ENCODE peak calls at places on chromosomes 4 and X, in five cellular contexts. One of them, this sample, is unnamed.

GRCh38 chr4:147096667-147097604 is 151.3 kb upstream of the TTC29 start:
- DNase-seq in dorsolateral prefrontal cortex: no peak
- DNase-seq in BE2C: no peak
- DNase-seq in spleen: no peak
- DNase-seq in pancreas: no peak
- DNase-seq in this sample: no peak

GRCh38 chr4:88880501-88881226 is 176.3 kb downstream of the FAM13A start:
- DNase-seq in BE2C: peak
- DNase-seq in dorsolateral prefrontal cortex: no peak
- DNase-seq in spleen: no peak
- DNase-seq in pancreas: no peak
- DNase-seq in this sample: no peak

GRCh38 chr4:118756958-118757357 is 71.8 kb downstream of the METTL14 start:
- DNase-seq in BE2C: no peak
- DNase-seq in spleen: no peak
- DNase-seq in dorsolateral prefrontal cortex: no peak
- DNase-seq in pancreas: no peak
- DNase-seq in this sample: no peak

GRCh38 chrX:10108288-10108687 is 48.5 kb upstream of the CLCN4 start:
- DNase-seq in BE2C: no peak
- DNase-seq in pancreas: no peak
- DNase-seq in dorsolateral prefrontal cortex: no peak
- DNase-seq in spleen: no peak
- DNase-seq in this sample: no peak

GRCh38 chr4:1398686-1399507 is 7.3 kb downstream of the NKX1-1 start:
- DNase-seq in BE2C: peak
- DNase-seq in spleen: peak
- DNase-seq in dorsolateral prefrontal cortex: peak
- DNase-seq in pancreas: no peak
- DNase-seq in this sample: peak

GRCh38 chrX:120457766-120458180 is 11.3 kb downstream of the LAMP2 start:
- DNase-seq in spleen: no peak
- DNase-seq in pancreas: no peak
- DNase-seq in BE2C: no peak
- DNase-seq in dorsolateral prefrontal cortex: no peak
- DNase-seq in this sample: no peak

GRCh38 chrX:150872773-150873336 is 25.6 kb downstream of the CD99L2 start:
- DNase-seq in spleen: no peak
- DNase-seq in pancreas: peak
- DNase-seq in dorsolateral prefrontal cortex: no peak
- DNase-seq in BE2C: no peak
- DNase-seq in this sample: no peak

GRCh38 chrX:30665471-30665870 is 12.2 kb downstream of the GK start:
- DNase-seq in dorsolateral prefrontal cortex: no peak
- DNase-seq in pancreas: no peak
- DNase-seq in BE2C: no peak
- DNase-seq in spleen: no peak
- DNase-seq in this sample: no peak

GRCh38 chrX:71144651-71145050 is at the start of gene NLGN3:
- DNase-seq in pancreas: no peak
- DNase-seq in dorsolateral prefrontal cortex: peak
- DNase-seq in BE2C: no peak
- DNase-seq in spleen: no peak
- DNase-seq in this sample: no peak

GRCh38 chr4:119652978-119653377 is 24.4 kb upstream of the PDE5A start:
- DNase-seq in pancreas: no peak
- DNase-seq in dorsolateral prefrontal cortex: no peak
- DNase-seq in spleen: no peak
- DNase-seq in BE2C: no peak
- DNase-seq in this sample: no peak

GRCh38 chr4:46016306-46016705 is 107.5 kb downstream of the GABRG1 start:
- DNase-seq in spleen: no peak
- DNase-seq in pancreas: no peak
- DNase-seq in dorsolateral prefrontal cortex: no peak
- DNase-seq in BE2C: no peak
- DNase-seq in this sample: no peak

GRCh38 chr4:165709973-165710526 is 163.0 kb upstream of the TLL1 start:
- DNase-seq in BE2C: no peak
- DNase-seq in pancreas: no peak
- DNase-seq in dorsolateral prefrontal cortex: no peak
- DNase-seq in spleen: no peak
- DNase-seq in this sample: no peak

GRCh38 chr4:17511041-17511949 is 595 bp downstream of the QDPR start:
- DNase-seq in spleen: peak
- DNase-seq in dorsolateral prefrontal cortex: peak
- DNase-seq in pancreas: peak
- DNase-seq in BE2C: peak
- DNase-seq in this sample: no peak

GRCh38 chrX:63918611-63919010 is 133.6 kb upstream of the ARHGEF9 start:
- DNase-seq in dorsolateral prefrontal cortex: no peak
- DNase-seq in BE2C: no peak
- DNase-seq in pancreas: no peak
- DNase-seq in spleen: no peak
- DNase-seq in this sample: no peak

GRCh38 chr4:81472249-81473085 is 760 bp upstream of the RASGEF1B start:
- DNase-seq in BE2C: peak
- DNase-seq in pancreas: no peak
- DNase-seq in dorsolateral prefrontal cortex: peak
- DNase-seq in spleen: peak
- DNase-seq in this sample: no peak

GRCh38 chr4:15568814-15569213 is 86.3 kb downstream of the FBXL5 start:
- DNase-seq in BE2C: no peak
- DNase-seq in dorsolateral prefrontal cortex: no peak
- DNase-seq in pancreas: no peak
- DNase-seq in spleen: no peak
- DNase-seq in this sample: no peak

GRCh38 chr4:65943076-65943475 is 272.8 kb upstream of the EPHA5 start:
- DNase-seq in spleen: no peak
- DNase-seq in pancreas: no peak
- DNase-seq in dorsolateral prefrontal cortex: no peak
- DNase-seq in BE2C: peak
- DNase-seq in this sample: no peak

GRCh38 chr4:153428816-153429592 is 37.2 kb upstream of the TMEM131L start:
- DNase-seq in BE2C: no peak
- DNase-seq in spleen: no peak
- DNase-seq in dorsolateral prefrontal cortex: no peak
- DNase-seq in pancreas: no peak
- DNase-seq in this sample: no peak

GRCh38 chrX:40637687-40638086 is 9.7 kb downstream of the CXorf38 start:
- DNase-seq in BE2C: no peak
- DNase-seq in pancreas: no peak
- DNase-seq in spleen: no peak
- DNase-seq in dorsolateral prefrontal cortex: no peak
- DNase-seq in this sample: no peak

GRCh38 chrX:13652256-13653021 is 502 bp upstream of the TCEANC start:
- DNase-seq in spleen: no peak
- DNase-seq in BE2C: no peak
- DNase-seq in pancreas: no peak
- DNase-seq in dorsolateral prefrontal cortex: no peak
- DNase-seq in this sample: no peak

GRCh38 chrX:130173190-130173895 is 1.6 kb downstream of the RAB33A start:
- DNase-seq in spleen: peak
- DNase-seq in dorsolateral prefrontal cortex: no peak
- DNase-seq in BE2C: no peak
- DNase-seq in pancreas: no peak
- DNase-seq in this sample: no peak

GRCh38 chrX:151736685-151737084 is 2.1 kb downstream of the CNGA2 start:
- DNase-seq in BE2C: no peak
- DNase-seq in pancreas: no peak
- DNase-seq in spleen: peak
- DNase-seq in dorsolateral prefrontal cortex: no peak
- DNase-seq in this sample: no peak

GRCh38 chr4:36183665-36184393 is 60.5 kb downstream of the ARAP2 start:
- DNase-seq in spleen: no peak
- DNase-seq in BE2C: no peak
- DNase-seq in dorsolateral prefrontal cortex: no peak
- DNase-seq in pancreas: no peak
- DNase-seq in this sample: no peak

GRCh38 chrX:151970661-151971060 is 3.8 kb downstream of the GABRE start:
- DNase-seq in BE2C: no peak
- DNase-seq in pancreas: peak
- DNase-seq in dorsolateral prefrontal cortex: no peak
- DNase-seq in spleen: no peak
- DNase-seq in this sample: no peak

GRCh38 chrX:26008691-26009090 is 129.5 kb upstream of the MAGEB18 start:
- DNase-seq in dorsolateral prefrontal cortex: no peak
- DNase-seq in BE2C: no peak
- DNase-seq in pancreas: no peak
- DNase-seq in spleen: no peak
- DNase-seq in this sample: no peak

DNA sequence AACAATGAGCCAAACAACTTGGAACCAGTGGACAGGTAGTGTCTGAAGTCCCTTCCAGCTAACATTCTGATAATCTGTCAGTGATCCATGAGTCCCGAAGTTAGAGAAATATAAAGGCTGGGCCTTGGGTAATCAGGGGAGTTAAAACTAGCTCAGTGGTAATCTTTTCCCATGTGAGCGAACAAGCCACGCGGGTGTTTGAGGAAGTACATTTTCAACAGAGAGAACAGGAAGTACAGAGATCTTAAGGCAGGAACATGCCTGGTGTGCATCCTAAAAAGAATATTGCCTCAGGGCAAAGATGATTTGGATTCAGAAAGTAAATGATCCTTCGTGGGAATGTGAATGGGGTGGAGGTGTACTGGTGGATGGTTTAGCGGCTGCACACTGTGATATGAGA is 42.9 kb downstream of the FNIP2 start:
- DNase-seq in dorsolateral prefrontal cortex: no peak
- DNase-seq in BE2C: no peak
- DNase-seq in pancreas: no peak
- DNase-seq in spleen: no peak
- DNase-seq in this sample: no peak
- TF ChIP-seq CTCF in dorsolateral prefrontal cortex: no peak
- TF ChIP-seq CTCF in BE2C: no peak
- TF ChIP-seq CTCF in pancreas: no peak
- TF ChIP-seq CTCF in spleen: no peak
- TF ChIP-seq CTCF in this sample: no peak

DNA sequence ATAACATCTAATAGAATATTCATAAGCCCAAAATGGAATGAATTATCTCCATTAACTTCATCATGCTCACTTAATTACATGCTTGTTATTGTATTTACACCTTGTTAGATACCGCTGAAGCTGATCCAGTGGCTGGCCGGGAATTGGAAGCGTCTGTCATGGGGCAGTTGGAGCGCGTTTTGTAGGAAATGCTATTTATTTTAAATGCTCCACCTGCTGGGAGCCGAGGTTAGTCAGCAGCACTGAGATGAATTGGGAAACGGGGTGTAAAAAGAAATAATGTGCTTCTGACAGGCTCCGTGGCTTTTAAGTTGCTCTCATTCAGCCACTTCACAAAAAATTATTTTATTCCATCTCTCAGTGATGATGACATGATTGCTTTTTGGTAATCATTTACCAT is 25.2 kb downstream of the ARX start:
- DNase-seq in dorsolateral prefrontal cortex: no peak
- DNase-seq in pancreas: no peak
- DNase-seq in spleen: no peak
- DNase-seq in BE2C: no peak
- DNase-seq in this sample: no peak
- TF ChIP-seq CTCF in dorsolateral prefrontal cortex: no peak
- TF ChIP-seq CTCF in pancreas: no peak
- TF ChIP-seq CTCF in spleen: no peak
- TF ChIP-seq CTCF in BE2C: peak
- TF ChIP-seq CTCF in this sample: peak

GRCh38 chr4:177547985-177548384 is 105.7 kb upstream of the AGA start:
- DNase-seq in pancreas: no peak
- DNase-seq in BE2C: no peak
- DNase-seq in spleen: no peak
- DNase-seq in dorsolateral prefrontal cortex: no peak
- DNase-seq in this sample: no peak
- TF ChIP-seq CTCF in pancreas: no peak
- TF ChIP-seq CTCF in BE2C: no peak
- TF ChIP-seq CTCF in spleen: no peak
- TF ChIP-seq CTCF in dorsolateral prefrontal cortex: no peak
- TF ChIP-seq CTCF in this sample: no peak

GRCh38 chrX:94524867-94525266 is 850.9 kb downstream of the FAM133A start:
- DNase-seq in spleen: no peak
- DNase-seq in BE2C: no peak
- DNase-seq in dorsolateral prefrontal cortex: no peak
- DNase-seq in pancreas: no peak
- DNase-seq in this sample: no peak
- TF ChIP-seq CTCF in spleen: no peak
- TF ChIP-seq CTCF in BE2C: peak
- TF ChIP-seq CTCF in dorsolateral prefrontal cortex: no peak
- TF ChIP-seq CTCF in pancreas: no peak
- TF ChIP-seq CTCF in this sample: no peak

GRCh38 chr4:13601848-13602247 is 25.7 kb downstream of the BOD1L1 start:
- DNase-seq in BE2C: no peak
- DNase-seq in pancreas: no peak
- DNase-seq in dorsolateral prefrontal cortex: no peak
- DNase-seq in spleen: no peak
- DNase-seq in this sample: no peak

GRCh38 chr4:13601060-13601459 is 26.5 kb downstream of the BOD1L1 start:
- DNase-seq in pancreas: no peak
- DNase-seq in BE2C: no peak
- DNase-seq in dorsolateral prefrontal cortex: no peak
- DNase-seq in spleen: no peak
- DNase-seq in this sample: no peak

GRCh38 chr4:13597604-13598003 is 29.9 kb downstream of the BOD1L1 start:
- DNase-seq in pancreas: no peak
- DNase-seq in spleen: no peak
- DNase-seq in BE2C: no peak
- DNase-seq in dorsolateral prefrontal cortex: no peak
- DNase-seq in this sample: no peak

GRCh38 chr4:13597141-13597540 is 30.4 kb downstream of the BOD1L1 start:
- DNase-seq in BE2C: no peak
- DNase-seq in pancreas: no peak
- DNase-seq in dorsolateral prefrontal cortex: no peak
- DNase-seq in spleen: no peak
- DNase-seq in this sample: no peak

GRCh38 chr4:13599159-13599558 is 28.4 kb downstream of the BOD1L1 start:
- DNase-seq in pancreas: no peak
- DNase-seq in BE2C: no peak
- DNase-seq in spleen: no peak
- DNase-seq in dorsolateral prefrontal cortex: no peak
- DNase-seq in this sample: no peak
- TF ChIP-seq CTCF in pancreas: no peak
- TF ChIP-seq CTCF in BE2C: peak
- TF ChIP-seq CTCF in spleen: no peak
- TF ChIP-seq CTCF in dorsolateral prefrontal cortex: no peak
- TF ChIP-seq CTCF in this sample: peak

DNA sequence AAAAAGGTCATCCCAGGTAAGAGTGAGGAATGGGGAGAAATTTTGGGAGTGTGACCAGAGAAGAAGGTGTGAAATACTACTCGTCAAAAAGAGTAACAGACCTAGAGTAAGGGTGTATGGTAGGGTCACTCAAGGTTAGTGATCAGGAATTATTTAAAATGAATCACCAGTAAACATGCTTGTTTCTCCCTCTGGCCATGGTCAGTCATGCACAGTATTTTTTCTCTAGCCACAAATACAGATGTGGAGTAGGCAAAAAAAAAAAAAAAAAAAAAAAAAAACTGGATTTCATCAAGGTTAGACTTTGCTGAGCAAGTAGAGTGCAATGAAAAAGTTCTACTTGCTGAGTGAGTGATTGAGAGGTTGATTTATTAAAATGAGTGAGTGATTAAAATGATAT is 34.2 kb upstream of the SLIT2 start:
- DNase-seq in BE2C: no peak
- DNase-seq in pancreas: no peak
- DNase-seq in spleen: no peak
- DNase-seq in dorsolateral prefrontal cortex: no peak
- DNase-seq in this sample: no peak
- TF ChIP-seq CTCF in BE2C: no peak
- TF ChIP-seq CTCF in pancreas: no peak
- TF ChIP-seq CTCF in spleen: no peak
- TF ChIP-seq CTCF in dorsolateral prefrontal cortex: no peak
- TF ChIP-seq CTCF in this sample: no peak